ENCODE peak calls at places on chromosomes 1 and 21, in eight cellular contexts. J is AG04450, L is adipocyte, G is SJSA1, R is PC-3, K is cardiac muscle cell, Q is testis, Z is neural progenitor cell. Y is an unnamed sample.

GRCh38 chr1:209367031-209367813 is 216.3 kb upstream of the CAMK1G start:
- DNase-seq in J (no peak), L (peak; percentile 55), G (no peak), R (no peak), K (peak; percentile 64), Q (no peak), Z (no peak), Y (no peak)

GRCh38 chr1:25641931-25642611 is 25.5 kb downstream of the MAN1C1 start:
- DNase-seq in J (peak; percentile 20), L (peak; percentile 78), G (no peak), R (no peak), K (peak; percentile 76), Q (no peak), Z (no peak), Y (no peak)

GRCh38 chr1:205226868-205227583 is 720 bp upstream of the TMCC2 start:
- DNase-seq in J (no peak), L (peak; percentile 37), G (no peak), R (peak; percentile 63), K (peak; percentile 48), Q (no peak), Z (no peak), Y (peak; percentile 27)

GRCh38 chr1:157725214-157725577 is 24.6 kb upstream of the FCRL3 start:
- DNase-seq in J (no peak), L (no peak), G (no peak), R (no peak), K (no peak), Q (no peak), Z (no peak), Y (no peak)

GRCh38 chr1:26358411-26359384 is 4.8 kb upstream of the CRYBG2 start:
- DNase-seq in J (no peak), L (no peak), G (no peak), R (peak; percentile 77), K (no peak), Q (no peak), Z (no peak), Y (peak; percentile 74)

GRCh38 chr1:65260851-65261473 is 48.4 kb upstream of the DNAJC6 start:
- DNase-seq in J (no peak), L (peak; percentile 79), G (no peak), R (peak; percentile 81), K (no peak), Q (no peak), Z (no peak), Y (no peak)

GRCh38 chr1:197732187-197732586 is 43.1 kb downstream of the DENND1B start:
- DNase-seq in J (no peak), L (no peak), G (no peak), R (no peak), K (no peak), Q (no peak), Z (no peak), Y (no peak)

GRCh38 chr1:230327892-230328284 is 98.2 kb downstream of the PGBD5 start:
- DNase-seq in J (no peak), L (no peak), G (no peak), R (peak; percentile 87), K (no peak), Q (no peak), Z (no peak), Y (peak; percentile 67)

GRCh38 chr1:215081566-215082531 is 688 bp upstream of the KCNK2 start:
- DNase-seq in J (no peak), L (peak; percentile 50), G (no peak), R (no peak), K (peak; percentile 5), Q (no peak), Z (peak; percentile 44), Y (peak; percentile 16)

GRCh38 chr1:203557390-203557789 is 63.4 kb downstream of the OPTC start:
- DNase-seq in J (no peak), L (peak; percentile 79), G (peak; percentile 92), R (peak; percentile 88), K (peak; percentile 79), Q (no peak), Z (no peak), Y (no peak)

GRCh38 chr1:160284220-160284781 is 632 bp downstream of the PEX19 start:
- DNase-seq in J (peak; percentile 27), L (peak; percentile 83), G (no peak), R (peak; percentile 74), K (peak; percentile 87), Q (peak; percentile 48), Z (peak; percentile 52), Y (no peak)

GRCh38 chr1:87197156-87197555 is 131.5 kb upstream of the LMO4 start:
- DNase-seq in J (no peak), L (no peak), G (no peak), R (no peak), K (peak; percentile 61), Q (no peak), Z (no peak), Y (no peak)

GRCh38 chr1:218377143-218377660 is 32.1 kb downstream of the TGFB2 start:
- DNase-seq in J (peak; percentile 93), L (peak; percentile 93), G (peak; percentile 89), R (peak; percentile 100), K (peak; percentile 95), Q (no peak), Z (no peak), Y (no peak)

GRCh38 chr1:8465692-8466091 is 147.8 kb downstream of the SLC45A1 start:
- DNase-seq in J (no peak), L (no peak), G (no peak), R (no peak), K (no peak), Q (no peak), Z (no peak), Y (no peak)

GRCh38 chr1:151213560-151213959 is 15.2 kb downstream of the PIP5K1A start:
- DNase-seq in J (no peak), L (no peak), G (no peak), R (no peak), K (peak; percentile 27), Q (no peak), Z (no peak), Y (no peak)

GRCh38 chr1:75792091-75792490 is 4.6 kb upstream of the MSH4 start:
- DNase-seq in J (no peak), L (no peak), G (no peak), R (no peak), K (no peak), Q (no peak), Z (no peak), Y (no peak)

GRCh38 chr1:36092798-36093185 is 4.1 kb downstream of the ADPRS start:
- DNase-seq in J (no peak), L (no peak), G (no peak), R (no peak), K (no peak), Q (no peak), Z (no peak), Y (peak; percentile 6)

GRCh38 chr1:17117451-17118265 is 1.6 kb downstream of the PADI2 start:
- DNase-seq in J (no peak), L (no peak), G (no peak), R (no peak), K (no peak), Q (no peak), Z (no peak), Y (no peak)

GRCh38 chr1:22142315-22143064 is 407 bp downstream of the WNT4 start:
- DNase-seq in J (no peak), L (peak; percentile 56), G (no peak), R (peak; percentile 30), K (no peak), Q (no peak), Z (peak; percentile 76), Y (peak; percentile 89)
- H3K27me3 ChIP-seq in J (peaks cover 63% of the 10 kb centered on the region), L (peaks cover 66% of the 10 kb centered on the region), G (peaks cover 56% of the 10 kb centered on the region), R (no peaks in the 10 kb centered on the region), K (peaks cover 88% of the 10 kb centered on the region), Q (no peaks in the 10 kb centered on the region), Z (peaks cover 90% of the 10 kb centered on the region), Y (peaks cover 34% of the 10 kb centered on the region)

GRCh38 chr21:46100426-46100825 is 2.5 kb downstream of the COL6A2 start:
- DNase-seq in J (no peak), L (peak; percentile 81), G (peak; percentile 60), R (peak; percentile 65), K (peak; percentile 56), Q (no peak), Z (no peak), Y (no peak)

GRCh38 chr21:46099476-46099875 is 1.6 kb downstream of the COL6A2 start:
- DNase-seq in J (no peak), L (peak; percentile 71), G (no peak), R (peak; percentile 57), K (peak; percentile 50), Q (peak; percentile 21), Z (peak; percentile 34), Y (peak; percentile 85)

GRCh38 chr21:46097826-46098286 is at the start of gene COL6A2:
- DNase-seq in J (no peak), L (peak; percentile 89), G (peak; percentile 67), R (peak; percentile 75), K (peak; percentile 77), Q (peak; percentile 67), Z (peak; percentile 84), Y (peak; percentile 98)

GRCh38 chr21:46098303-46099141 is 610 bp downstream of the COL6A2 start:
- DNase-seq in J (no peak), L (peak; percentile 70), G (peak; percentile 53), R (no peak), K (peak; percentile 36), Q (peak; percentile 8), Z (peak; percentile 37), Y (peak; percentile 87)

GRCh38 chr21:46100020-46100419 is 2.1 kb downstream of the COL6A2 start:
- DNase-seq in J (no peak), L (no peak), G (no peak), R (no peak), K (no peak), Q (no peak), Z (no peak), Y (no peak)
- H3K27me3 ChIP-seq in J (no peaks in the 10 kb centered on the region), L (no peaks in the 10 kb centered on the region), G (no peaks in the 10 kb centered on the region), R (no peaks in the 10 kb centered on the region), K (no peaks in the 10 kb centered on the region), Q (no peaks in the 10 kb centered on the region), Z (peaks cover 60% of the 10 kb centered on the region), Y (peaks cover 7% of the 10 kb centered on the region)

DNA sequence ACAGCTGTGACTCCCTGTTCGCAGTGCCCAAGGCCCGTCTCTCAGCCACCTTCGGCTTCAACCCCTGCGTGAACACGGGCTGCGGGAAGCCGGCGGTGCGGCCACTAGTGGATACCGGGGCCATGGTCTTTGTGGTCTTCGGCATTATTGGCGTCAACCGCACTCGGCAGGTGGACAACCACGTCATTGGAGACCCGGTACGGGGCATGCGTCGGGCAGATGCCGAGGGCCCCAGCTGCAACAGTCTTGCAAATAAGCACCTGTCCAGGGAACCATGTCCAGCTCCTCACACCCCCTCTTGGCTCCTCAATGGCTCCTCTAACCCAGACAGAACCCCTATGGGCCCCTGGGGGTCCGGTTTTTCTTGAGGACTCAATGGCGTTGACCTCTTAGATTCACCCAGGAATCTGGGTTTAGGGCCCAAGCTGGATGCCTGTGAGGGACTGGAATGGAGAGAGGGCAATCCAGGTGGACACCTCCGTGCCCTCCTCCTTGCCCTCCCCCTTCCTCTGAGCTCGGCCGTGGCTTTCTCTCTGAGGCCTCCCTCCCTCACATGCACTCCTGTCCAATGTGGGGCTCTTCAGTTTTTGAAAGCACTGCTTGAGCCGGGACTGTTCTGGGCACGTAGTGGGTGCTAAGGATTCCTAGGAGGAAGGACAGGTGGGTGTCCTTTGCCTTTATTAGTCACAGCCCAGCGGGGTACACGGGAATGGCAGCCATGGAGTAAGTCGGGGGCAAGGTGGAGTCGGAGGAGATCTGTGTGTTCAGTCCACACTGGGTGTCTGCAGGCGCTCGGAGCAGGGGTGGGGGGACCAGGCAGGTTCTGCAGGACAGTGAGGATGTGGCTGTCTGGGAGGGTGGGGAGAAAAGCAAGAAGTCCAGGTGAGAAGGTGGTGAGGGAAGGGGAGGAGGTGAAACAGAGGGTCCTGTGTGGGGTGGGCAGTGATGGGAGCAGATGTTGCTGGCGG is 51.1 kb downstream of the DISP3 start:
- DNase-seq in J (no peak), L (no peak), G (no peak), R (no peak), K (no peak), Q (no peak), Z (no peak), Y (no peak)
- H3K27me3 ChIP-seq in J (no peaks in the 10 kb centered on the region), L (peaks cover 22% of the 10 kb centered on the region), G (peaks cover 22% of the 10 kb centered on the region), R (no peaks in the 10 kb centered on the region), K (no peaks in the 10 kb centered on the region), Q (no peaks in the 10 kb centered on the region), Z (no peaks in the 10 kb centered on the region), Y (no peaks in the 10 kb centered on the region)

GRCh38 chr1:245488346-245489110 is 333.7 kb downstream of the KIF26B start:
- DNase-seq in J (no peak), L (no peak), G (no peak), R (no peak), K (no peak), Q (no peak), Z (no peak), Y (no peak)
- H3K27me3 ChIP-seq in J (no peaks in the 10 kb centered on the region), L (no peaks in the 10 kb centered on the region), G (no peaks in the 10 kb centered on the region), R (peaks cover 63% of the 10 kb centered on the region), K (no peaks in the 10 kb centered on the region), Q (no peaks in the 10 kb centered on the region), Z (no peaks in the 10 kb centered on the region), Y (peaks cover under 1% of the 10 kb centered on the region)

Y was measured in H7.